ENCODE peak calls at places on chromosomes 12 and 14, in six cellular contexts. One of them, this sample, is unnamed.
A peak's percentile ranks its signal among the peaks of the same experiment; 100 is the strongest.

GRCh38 chr14:28751467-28752058 is 15.0 kb upstream of the FOXG1 start:
- DNase-seq in RWPE1: peak; percentile 51
- DNase-seq in NCI-H1694: no peak
- DNase-seq in stimulated activated effector memory CD8-positive, alpha-beta T cell treated with anti-CD3 and anti-CD28 coated beads, Interleukin-12 subunit alpha, Interleukin-12 subunit beta, amount 100 ng/mL, for 72 hours: no peak
- DNase-seq in A172: peak; percentile 52
- DNase-seq in lower leg skin: no peak
- DNase-seq in this sample: no peak

GRCh38 chr12:114809132-114809531 is 125.2 kb upstream of the TBX3 start:
- DNase-seq in RWPE1: no peak
- DNase-seq in NCI-H1694: no peak
- DNase-seq in stimulated activated effector memory CD8-positive, alpha-beta T cell treated with anti-CD3 and anti-CD28 coated beads, Interleukin-12 subunit alpha, Interleukin-12 subunit beta, amount 100 ng/mL, for 72 hours: no peak
- DNase-seq in A172: no peak
- DNase-seq in lower leg skin: no peak
- DNase-seq in this sample: no peak

GRCh38 chr12:65640489-65640901 is 183.8 kb upstream of the HMGA2 start:
- DNase-seq in RWPE1: no peak
- DNase-seq in NCI-H1694: no peak
- DNase-seq in stimulated activated effector memory CD8-positive, alpha-beta T cell treated with anti-CD3 and anti-CD28 coated beads, Interleukin-12 subunit alpha, Interleukin-12 subunit beta, amount 100 ng/mL, for 72 hours: no peak
- DNase-seq in A172: no peak
- DNase-seq in lower leg skin: peak; percentile 68
- DNase-seq in this sample: no peak

GRCh38 chr12:49225551-49226166 is 36.8 kb upstream of the TUBA1A start:
- DNase-seq in RWPE1: no peak
- DNase-seq in NCI-H1694: no peak
- DNase-seq in stimulated activated effector memory CD8-positive, alpha-beta T cell treated with anti-CD3 and anti-CD28 coated beads, Interleukin-12 subunit alpha, Interleukin-12 subunit beta, amount 100 ng/mL, for 72 hours: no peak
- DNase-seq in A172: no peak
- DNase-seq in lower leg skin: no peak
- DNase-seq in this sample: peak; percentile 31

GRCh38 chr14:90344285-90344684 is 12.5 kb upstream of the NRDE2 start:
- DNase-seq in RWPE1: no peak
- DNase-seq in NCI-H1694: no peak
- DNase-seq in stimulated activated effector memory CD8-positive, alpha-beta T cell treated with anti-CD3 and anti-CD28 coated beads, Interleukin-12 subunit alpha, Interleukin-12 subunit beta, amount 100 ng/mL, for 72 hours: no peak
- DNase-seq in A172: no peak
- DNase-seq in lower leg skin: no peak
- DNase-seq in this sample: no peak

GRCh38 chr12:81800298-81801148 is 41.4 kb upstream of the PPFIA2 start:
- DNase-seq in RWPE1: no peak
- DNase-seq in NCI-H1694: no peak
- DNase-seq in stimulated activated effector memory CD8-positive, alpha-beta T cell treated with anti-CD3 and anti-CD28 coated beads, Interleukin-12 subunit alpha, Interleukin-12 subunit beta, amount 100 ng/mL, for 72 hours: no peak
- DNase-seq in A172: peak; percentile 15
- DNase-seq in lower leg skin: no peak
- DNase-seq in this sample: no peak

GRCh38 chr12:71415336-71416231 is 24.0 kb upstream of the LGR5 start:
- DNase-seq in RWPE1: peak; percentile 43
- DNase-seq in NCI-H1694: peak; percentile 12
- DNase-seq in stimulated activated effector memory CD8-positive, alpha-beta T cell treated with anti-CD3 and anti-CD28 coated beads, Interleukin-12 subunit alpha, Interleukin-12 subunit beta, amount 100 ng/mL, for 72 hours: no peak
- DNase-seq in A172: peak; percentile 62
- DNase-seq in lower leg skin: no peak
- DNase-seq in this sample: peak; percentile 14

GRCh38 chr14:55340482-55340881 is 69.3 kb downstream of the FBXO34 start:
- DNase-seq in RWPE1: no peak
- DNase-seq in NCI-H1694: no peak
- DNase-seq in stimulated activated effector memory CD8-positive, alpha-beta T cell treated with anti-CD3 and anti-CD28 coated beads, Interleukin-12 subunit alpha, Interleukin-12 subunit beta, amount 100 ng/mL, for 72 hours: no peak
- DNase-seq in A172: no peak
- DNase-seq in lower leg skin: no peak
- DNase-seq in this sample: no peak

GRCh38 chr12:121088208-121088585 is 44.5 kb upstream of the P2RX7 start:
- DNase-seq in RWPE1: no peak
- DNase-seq in NCI-H1694: no peak
- DNase-seq in stimulated activated effector memory CD8-positive, alpha-beta T cell treated with anti-CD3 and anti-CD28 coated beads, Interleukin-12 subunit alpha, Interleukin-12 subunit beta, amount 100 ng/mL, for 72 hours: no peak
- DNase-seq in A172: no peak
- DNase-seq in lower leg skin: no peak
- DNase-seq in this sample: no peak